ENCODE peak calls at places on chromosomes 2 and 18, in ten cellular contexts. D is activated naive CD8-positive, alpha-beta T cell treated with anti-CD3 and anti-CD28 coated beads for 36 hours; A is A172; R is amniotic epithelial cell; V is A549; H is NCI-H69; N is heart left ventricle; G is activated naive CD4-positive, alpha-beta T cell; K is NK-92 treated with Interleukin-12 subunit alpha and Interleukin-12 subunit beta, amount 100 ng/mL, for 24 hours; F is activated CD4-positive, alpha-beta T cell treated with anti-CD3 and anti-CD28 coated beads for 36 hours. Q is an unnamed sample.

GRCh38 chr2:160551259-160551658 is 57.7 kb upstream of the RBMS1 start:
- DNase-seq in D (no peak), A (no peak), R (no peak), V (no peak), H (no peak), N (no peak), G (no peak), K (no peak), F (no peak), Q (no peak)

GRCh38 chr2:66461751-66462150 is 26.8 kb downstream of the MEIS1 start:
- DNase-seq in D (no peak), A (no peak), R (no peak), V (no peak), H (no peak), N (no peak), G (no peak), K (no peak), F (no peak), Q (no peak)

GRCh38 chr2:217459675-217460405 is 543.0 kb downstream of the TNS1 start:
- DNase-seq in D (no peak), A (peak; percentile 22), R (no peak), V (no peak), H (peak; percentile 4), N (no peak), G (no peak), K (no peak), F (no peak), Q (no peak)

GRCh38 chr2:142300517-142300916 is 169.7 kb upstream of the LRP1B start:
- DNase-seq in D (no peak), A (no peak), R (peak; percentile 61), V (no peak), H (no peak), N (no peak), G (no peak), K (no peak), F (no peak), Q (no peak)

GRCh38 chr2:88179228-88179679 is 9.1 kb downstream of the THNSL2 start:
- DNase-seq in D (no peak), A (no peak), R (no peak), V (no peak), H (no peak), N (no peak), G (no peak), K (no peak), F (no peak), Q (no peak)

GRCh38 chr18:56389190-56389589 is 249.2 kb downstream of the TXNL1 start:
- DNase-seq in D (no peak), A (no peak), R (no peak), V (no peak), H (no peak), N (no peak), G (no peak), K (no peak), F (no peak), Q (no peak)

GRCh38 chr2:46146866-46147502 is 150.2 kb upstream of the EPAS1 start:
- DNase-seq in D (no peak), A (peak; percentile 19), R (peak; percentile 60), V (no peak), H (no peak), N (no peak), G (no peak), K (no peak), F (no peak), Q (no peak)

GRCh38 chr2:216666461-216667233 is 28.7 kb downstream of the IGFBP5 start:
- DNase-seq in D (peak; percentile 66), A (peak; percentile 60), R (peak; percentile 67), V (peak; percentile 72), H (peak; percentile 81), N (peak; percentile 59), G (peak; percentile 38), K (peak; percentile 41), F (peak; percentile 80), Q (peak; percentile 55)

GRCh38 chr2:72961036-72961720 is 43.9 kb downstream of the EMX1 start:
- DNase-seq in D (no peak), A (no peak), R (no peak), V (no peak), H (no peak), N (no peak), G (no peak), K (no peak), F (no peak), Q (no peak)

GRCh38 chr2:10566021-10566420 is 117.9 kb upstream of the ODC1 start:
- DNase-seq in D (no peak), A (peak; percentile 55), R (peak; percentile 14), V (no peak), H (no peak), N (no peak), G (no peak), K (no peak), F (no peak), Q (no peak)

GRCh38 chr2:65070172-65070830 is 14.1 kb downstream of the CEP68 start:
- DNase-seq in D (no peak), A (peak; percentile 73), R (peak; percentile 48), V (peak; percentile 50), H (no peak), N (no peak), G (no peak), K (no peak), F (peak; percentile 42), Q (no peak)

GRCh38 chr2:172249336-172249735 is 146.6 kb upstream of the DLX2 start:
- DNase-seq in D (no peak), A (peak; percentile 67), R (no peak), V (no peak), H (no peak), N (no peak), G (no peak), K (no peak), F (no peak), Q (no peak)

GRCh38 chr2:155913356-155913755 is 419.2 kb downstream of the NR4A2 start:
- DNase-seq in D (no peak), A (no peak), R (no peak), V (no peak), H (no peak), N (no peak), G (no peak), K (no peak), F (no peak), Q (no peak)

GRCh38 chr2:27980242-27980641 is 89.7 kb downstream of the BABAM2 start:
- DNase-seq in D (no peak), A (peak; percentile 64), R (no peak), V (no peak), H (peak; percentile 81), N (no peak), G (no peak), K (no peak), F (no peak), Q (no peak)

GRCh38 chr2:9813312-9814128 is 29.8 kb upstream of the TAF1B start:
- DNase-seq in D (peak; percentile 69), A (peak; percentile 41), R (peak; percentile 31), V (peak; percentile 64), H (peak; percentile 71), N (peak; percentile 69), G (peak; percentile 27), K (no peak), F (peak; percentile 84), Q (peak; percentile 34)

GRCh38 chr18:35703043-35703688 is 121.6 kb downstream of the GALNT1 start:
- DNase-seq in D (no peak), A (peak; percentile 49), R (peak; percentile 41), V (peak; percentile 10), H (peak; percentile 69), N (no peak), G (no peak), K (no peak), F (no peak), Q (no peak)

GRCh38 chr2:20167356-20167755 is 57.6 kb downstream of the SDC1 start:
- DNase-seq in D (no peak), A (no peak), R (no peak), V (no peak), H (no peak), N (no peak), G (no peak), K (no peak), F (no peak), Q (no peak)

Q was measured in NCI-H1092.